ENCODE peak calls at places on chromosomes 16 and 17, in nine cellular contexts. One of them, this sample, is unnamed.
A peak's percentile ranks its signal among the peaks of the same experiment; 100 is the strongest.

GRCh38 chr17:32452281-32452680 is 8.0 kb downstream of the PSMD11 start:
- DNase-seq in GM03348: no peak
- DNase-seq in T-helper 9 cell: no peak
- DNase-seq in activated naive CD8-positive, alpha-beta T cell treated with anti-CD3 and anti-CD28 coated beads for 36 hours: no peak
- DNase-seq in tibial nerve: no peak
- DNase-seq in HFFc6: no peak
- DNase-seq in DMS 273 treated with DMSO at 0.1 percent for 48 hours: no peak
- DNase-seq in stimulated activated CD4-positive, alpha-beta T cell treated with anti-CD3 and anti-CD28 coated beads, Interleukin-1b, Interleukin-23, amount 100 ng/mL, for 24 hours: no peak
- DNase-seq in glutamatergic neuron: no peak
- DNase-seq in this sample: no peak

GRCh38 chr16:17748005-17748719 is 277.4 kb upstream of the XYLT1 start:
- DNase-seq in GM03348: no peak
- DNase-seq in T-helper 9 cell: no peak
- DNase-seq in activated naive CD8-positive, alpha-beta T cell treated with anti-CD3 and anti-CD28 coated beads for 36 hours: no peak
- DNase-seq in tibial nerve: no peak
- DNase-seq in HFFc6: no peak
- DNase-seq in DMS 273 treated with DMSO at 0.1 percent for 48 hours: no peak
- DNase-seq in stimulated activated CD4-positive, alpha-beta T cell treated with anti-CD3 and anti-CD28 coated beads, Interleukin-1b, Interleukin-23, amount 100 ng/mL, for 24 hours: no peak
- DNase-seq in glutamatergic neuron: no peak
- DNase-seq in this sample: no peak

GRCh38 chr17:20156196-20157077 is 147.3 kb downstream of the SPECC1 start:
- DNase-seq in GM03348: peak; percentile 65
- DNase-seq in T-helper 9 cell: peak; percentile 25
- DNase-seq in activated naive CD8-positive, alpha-beta T cell treated with anti-CD3 and anti-CD28 coated beads for 36 hours: peak; percentile 32
- DNase-seq in tibial nerve: no peak
- DNase-seq in HFFc6: no peak
- DNase-seq in DMS 273 treated with DMSO at 0.1 percent for 48 hours: no peak
- DNase-seq in stimulated activated CD4-positive, alpha-beta T cell treated with anti-CD3 and anti-CD28 coated beads, Interleukin-1b, Interleukin-23, amount 100 ng/mL, for 24 hours: no peak
- DNase-seq in glutamatergic neuron: peak; percentile 58
- DNase-seq in this sample: no peak

GRCh38 chr17:81086789-81087551 is 52.0 kb downstream of the BAIAP2 start:
- DNase-seq in GM03348: no peak
- DNase-seq in T-helper 9 cell: no peak
- DNase-seq in activated naive CD8-positive, alpha-beta T cell treated with anti-CD3 and anti-CD28 coated beads for 36 hours: no peak
- DNase-seq in tibial nerve: no peak
- DNase-seq in HFFc6: no peak
- DNase-seq in DMS 273 treated with DMSO at 0.1 percent for 48 hours: no peak
- DNase-seq in stimulated activated CD4-positive, alpha-beta T cell treated with anti-CD3 and anti-CD28 coated beads, Interleukin-1b, Interleukin-23, amount 100 ng/mL, for 24 hours: no peak
- DNase-seq in glutamatergic neuron: no peak
- DNase-seq in this sample: peak; percentile 51

GRCh38 chr16:8568231-8568617 is 22.1 kb downstream of the TMEM114 start:
- DNase-seq in GM03348: no peak
- DNase-seq in T-helper 9 cell: no peak
- DNase-seq in activated naive CD8-positive, alpha-beta T cell treated with anti-CD3 and anti-CD28 coated beads for 36 hours: no peak
- DNase-seq in tibial nerve: no peak
- DNase-seq in HFFc6: peak; percentile 8
- DNase-seq in DMS 273 treated with DMSO at 0.1 percent for 48 hours: no peak
- DNase-seq in stimulated activated CD4-positive, alpha-beta T cell treated with anti-CD3 and anti-CD28 coated beads, Interleukin-1b, Interleukin-23, amount 100 ng/mL, for 24 hours: no peak
- DNase-seq in glutamatergic neuron: no peak
- DNase-seq in this sample: no peak

GRCh38 chr16:65959978-65960377 is 406.5 kb upstream of the CDH5 start:
- DNase-seq in GM03348: no peak
- DNase-seq in T-helper 9 cell: no peak
- DNase-seq in activated naive CD8-positive, alpha-beta T cell treated with anti-CD3 and anti-CD28 coated beads for 36 hours: no peak
- DNase-seq in tibial nerve: no peak
- DNase-seq in HFFc6: no peak
- DNase-seq in DMS 273 treated with DMSO at 0.1 percent for 48 hours: no peak
- DNase-seq in stimulated activated CD4-positive, alpha-beta T cell treated with anti-CD3 and anti-CD28 coated beads, Interleukin-1b, Interleukin-23, amount 100 ng/mL, for 24 hours: no peak
- DNase-seq in glutamatergic neuron: no peak
- DNase-seq in this sample: no peak

GRCh38 chr17:29621751-29622194 is 939 bp downstream of the CORO6 start:
- DNase-seq in GM03348: no peak
- DNase-seq in T-helper 9 cell: no peak
- DNase-seq in activated naive CD8-positive, alpha-beta T cell treated with anti-CD3 and anti-CD28 coated beads for 36 hours: no peak
- DNase-seq in tibial nerve: no peak
- DNase-seq in HFFc6: no peak
- DNase-seq in DMS 273 treated with DMSO at 0.1 percent for 48 hours: no peak
- DNase-seq in stimulated activated CD4-positive, alpha-beta T cell treated with anti-CD3 and anti-CD28 coated beads, Interleukin-1b, Interleukin-23, amount 100 ng/mL, for 24 hours: no peak
- DNase-seq in glutamatergic neuron: no peak
- DNase-seq in this sample: no peak

GRCh38 chr16:73545713-73546112 is 497.8 kb upstream of the ZFHX3 start:
- DNase-seq in GM03348: no peak
- DNase-seq in T-helper 9 cell: no peak
- DNase-seq in activated naive CD8-positive, alpha-beta T cell treated with anti-CD3 and anti-CD28 coated beads for 36 hours: no peak
- DNase-seq in tibial nerve: no peak
- DNase-seq in HFFc6: no peak
- DNase-seq in DMS 273 treated with DMSO at 0.1 percent for 48 hours: no peak
- DNase-seq in stimulated activated CD4-positive, alpha-beta T cell treated with anti-CD3 and anti-CD28 coated beads, Interleukin-1b, Interleukin-23, amount 100 ng/mL, for 24 hours: no peak
- DNase-seq in glutamatergic neuron: no peak
- DNase-seq in this sample: no peak

GRCh38 chr17:7477392-7478275 is 1.8 kb downstream of the ZBTB4 start:
- DNase-seq in GM03348: peak; percentile 88
- DNase-seq in T-helper 9 cell: no peak
- DNase-seq in activated naive CD8-positive, alpha-beta T cell treated with anti-CD3 and anti-CD28 coated beads for 36 hours: peak; percentile 53
- DNase-seq in tibial nerve: no peak
- DNase-seq in HFFc6: peak; percentile 84
- DNase-seq in DMS 273 treated with DMSO at 0.1 percent for 48 hours: no peak
- DNase-seq in stimulated activated CD4-positive, alpha-beta T cell treated with anti-CD3 and anti-CD28 coated beads, Interleukin-1b, Interleukin-23, amount 100 ng/mL, for 24 hours: no peak
- DNase-seq in glutamatergic neuron: peak; percentile 61
- DNase-seq in this sample: no peak

GRCh38 chr17:74833501-74834361 is 26.0 kb downstream of the GRIN2C start:
- DNase-seq in GM03348: peak; percentile 69
- DNase-seq in T-helper 9 cell: no peak
- DNase-seq in activated naive CD8-positive, alpha-beta T cell treated with anti-CD3 and anti-CD28 coated beads for 36 hours: no peak
- DNase-seq in tibial nerve: peak; percentile 33
- DNase-seq in HFFc6: peak; percentile 60
- DNase-seq in DMS 273 treated with DMSO at 0.1 percent for 48 hours: no peak
- DNase-seq in stimulated activated CD4-positive, alpha-beta T cell treated with anti-CD3 and anti-CD28 coated beads, Interleukin-1b, Interleukin-23, amount 100 ng/mL, for 24 hours: no peak
- DNase-seq in glutamatergic neuron: peak; percentile 45
- DNase-seq in this sample: peak; percentile 89

GRCh38 chr17:47423406-47424295 is 99.9 kb downstream of the EFCAB13 start:
- DNase-seq in GM03348: peak; percentile 67
- DNase-seq in T-helper 9 cell: no peak
- DNase-seq in activated naive CD8-positive, alpha-beta T cell treated with anti-CD3 and anti-CD28 coated beads for 36 hours: peak; percentile 15
- DNase-seq in tibial nerve: no peak
- DNase-seq in HFFc6: no peak
- DNase-seq in DMS 273 treated with DMSO at 0.1 percent for 48 hours: no peak
- DNase-seq in stimulated activated CD4-positive, alpha-beta T cell treated with anti-CD3 and anti-CD28 coated beads, Interleukin-1b, Interleukin-23, amount 100 ng/mL, for 24 hours: no peak
- DNase-seq in glutamatergic neuron: peak; percentile 34
- DNase-seq in this sample: no peak

GRCh38 chr16:66275795-66276428 is 90.6 kb upstream of the CDH5 start:
- DNase-seq in GM03348: peak; percentile 77
- DNase-seq in T-helper 9 cell: no peak
- DNase-seq in activated naive CD8-positive, alpha-beta T cell treated with anti-CD3 and anti-CD28 coated beads for 36 hours: no peak
- DNase-seq in tibial nerve: peak; percentile 33
- DNase-seq in HFFc6: peak; percentile 76
- DNase-seq in DMS 273 treated with DMSO at 0.1 percent for 48 hours: peak; percentile 18
- DNase-seq in stimulated activated CD4-positive, alpha-beta T cell treated with anti-CD3 and anti-CD28 coated beads, Interleukin-1b, Interleukin-23, amount 100 ng/mL, for 24 hours: no peak
- DNase-seq in glutamatergic neuron: no peak
- DNase-seq in this sample: peak; percentile 81

GRCh38 chr17:69388791-69389442 is 25.6 kb upstream of the MAP2K6 start:
- DNase-seq in GM03348: no peak
- DNase-seq in T-helper 9 cell: no peak
- DNase-seq in activated naive CD8-positive, alpha-beta T cell treated with anti-CD3 and anti-CD28 coated beads for 36 hours: no peak
- DNase-seq in tibial nerve: no peak
- DNase-seq in HFFc6: no peak
- DNase-seq in DMS 273 treated with DMSO at 0.1 percent for 48 hours: no peak
- DNase-seq in stimulated activated CD4-positive, alpha-beta T cell treated with anti-CD3 and anti-CD28 coated beads, Interleukin-1b, Interleukin-23, amount 100 ng/mL, for 24 hours: no peak
- DNase-seq in glutamatergic neuron: no peak
- DNase-seq in this sample: no peak

GRCh38 chr16:66636199-66636598 is 31.7 kb downstream of the CMTM3 start:
- DNase-seq in GM03348: no peak
- DNase-seq in T-helper 9 cell: no peak
- DNase-seq in activated naive CD8-positive, alpha-beta T cell treated with anti-CD3 and anti-CD28 coated beads for 36 hours: no peak
- DNase-seq in tibial nerve: no peak
- DNase-seq in HFFc6: no peak
- DNase-seq in DMS 273 treated with DMSO at 0.1 percent for 48 hours: no peak
- DNase-seq in stimulated activated CD4-positive, alpha-beta T cell treated with anti-CD3 and anti-CD28 coated beads, Interleukin-1b, Interleukin-23, amount 100 ng/mL, for 24 hours: no peak
- DNase-seq in glutamatergic neuron: no peak
- DNase-seq in this sample: peak; percentile 57

GRCh38 chr17:17786998-17787397 is 49.8 kb downstream of the SREBF1 start:
- DNase-seq in GM03348: no peak
- DNase-seq in T-helper 9 cell: no peak
- DNase-seq in activated naive CD8-positive, alpha-beta T cell treated with anti-CD3 and anti-CD28 coated beads for 36 hours: no peak
- DNase-seq in tibial nerve: no peak
- DNase-seq in HFFc6: no peak
- DNase-seq in DMS 273 treated with DMSO at 0.1 percent for 48 hours: no peak
- DNase-seq in stimulated activated CD4-positive, alpha-beta T cell treated with anti-CD3 and anti-CD28 coated beads, Interleukin-1b, Interleukin-23, amount 100 ng/mL, for 24 hours: no peak
- DNase-seq in glutamatergic neuron: no peak
- DNase-seq in this sample: no peak